ENCODE peak calls at places on chromosomes 7 and 10, in eight cellular contexts. V is CD8-positive, alpha-beta memory T cell; E is GM04504; P is stimulated activated CD4-positive, alpha-beta T cell treated with anti-CD3 and anti-CD28 coated beads, TNF-alpha, amount 100 ng/mL, for 24 hours; K is mammary epithelial cell; C is GM20000; Y is COR-L47; N is stimulated activated CD8-positive, alpha-beta memory T cell treated with anti-CD3 and anti-CD28 coated beads, Interleukin-12 subunit alpha, Interleukin-12 subunit beta, amount 100 ng/mL, for 1 hour. J is an unnamed sample.

GRCh38 chr7:108181073-108181985 is 51.2 kb upstream of the LAMB4 start:
- DNase-seq in V (peak), E (peak), P (no peak), K (peak), C (peak), Y (peak), N (no peak), J (no peak)

GRCh38 chr7:151839511-151839921 is 37.4 kb downstream of the PRKAG2 start:
- DNase-seq in V (no peak), E (no peak), P (no peak), K (no peak), C (no peak), Y (no peak), N (no peak), J (no peak)

GRCh38 chr7:33087858-33088257 is 21.3 kb downstream of the RP9 start:
- DNase-seq in V (no peak), E (no peak), P (no peak), K (no peak), C (no peak), Y (no peak), N (no peak), J (no peak)

GRCh38 chr7:151774951-151775350 is 102.0 kb downstream of the PRKAG2 start:
- DNase-seq in V (no peak), E (no peak), P (no peak), K (no peak), C (no peak), Y (no peak), N (no peak), J (no peak)

GRCh38 chr10:76308946-76309529 is 877.6 kb downstream of the LRMDA start:
- DNase-seq in V (no peak), E (no peak), P (no peak), K (no peak), C (no peak), Y (no peak), N (no peak), J (no peak)

GRCh38 chr10:126525326-126525725 is 137.0 kb upstream of the ADAM12 start:
- DNase-seq in V (no peak), E (no peak), P (no peak), K (no peak), C (no peak), Y (no peak), N (no peak), J (no peak)

GRCh38 chr7:150948791-150949251 is 29.3 kb downstream of the KCNH2 start:
- DNase-seq in V (no peak), E (no peak), P (no peak), K (no peak), C (peak), Y (no peak), N (no peak), J (no peak)

GRCh38 chr7:85021090-85021704 is 165.7 kb downstream of the SEMA3D start:
- DNase-seq in V (no peak), E (no peak), P (no peak), K (no peak), C (no peak), Y (no peak), N (no peak), J (no peak)

GRCh38 chr10:130027716-130028464 is 63.8 kb upstream of the EBF3 start:
- DNase-seq in V (no peak), E (no peak), P (no peak), K (no peak), C (no peak), Y (peak), N (no peak), J (no peak)

J was measured in memory B cell.